ENCODE peak calls at places on chromosomes 2 and 18, in seven cellular contexts. G, Z, O, C, H, E and X are unnamed samples.

GRCh38 chr18:49949991-49950395 is 136.7 kb upstream of the ACAA2 start:
- DNase-seq in C (no peak), H (no peak), O (no peak), E (no peak), Z (no peak), G (no peak), X (no peak)

GRCh38 chr2:98269274-98269673 is 77.0 kb upstream of the CNGA3 start:
- DNase-seq in C (no peak), Z (peak), E (peak), G (peak), O (peak), H (no peak), X (peak)

GRCh38 chr18:62814114-62814759 is 98.9 kb downstream of the PHLPP1 start:
- DNase-seq in E (no peak), H (no peak), G (no peak), C (no peak), Z (no peak), O (no peak), X (no peak)

GRCh38 chr2:12453731-12454130 is 263.0 kb upstream of the TRIB2 start:
- DNase-seq in C (no peak), E (no peak), Z (no peak), G (no peak), O (no peak), H (no peak), X (no peak)

GRCh38 chr2:143087033-143087432 is 42.2 kb upstream of the ARHGAP15 start:
- DNase-seq in Z (peak), G (no peak), E (no peak), H (no peak), C (no peak), O (no peak), X (peak)

GRCh38 chr2:191302459-191303155 is 57.4 kb downstream of the MYO1B start:
- DNase-seq in H (no peak), Z (peak), C (peak), G (peak), O (no peak), E (no peak), X (peak)

GRCh38 chr2:118442949-118443348 is 354.7 kb downstream of the INSIG2 start:
- DNase-seq in C (no peak), E (no peak), Z (no peak), H (no peak), G (no peak), O (no peak), X (no peak)

GRCh38 chr18:76558881-76559667 is 64.0 kb upstream of the ZNF516 start:
- DNase-seq in G (no peak), E (no peak), H (no peak), C (no peak), Z (no peak), O (peak), X (peak)

GRCh38 chr2:79259296-79259695 is 99.7 kb upstream of the REG3A start:
- DNase-seq in E (no peak), G (no peak), H (no peak), O (no peak), Z (no peak), C (no peak), X (no peak)

GRCh38 chr2:173410579-173410978 is 55.9 kb downstream of the CDCA7 start:
- DNase-seq in C (no peak), Z (no peak), E (peak), O (no peak), G (no peak), H (no peak), X (no peak)

GRCh38 chr2:166179201-166179600 is 51.4 kb upstream of the SCN1A start:
- DNase-seq in H (no peak), Z (no peak), C (no peak), G (peak), E (peak), O (no peak), X (peak)
- TF ChIP-seq CTCF in H (no peak), Z (no peak), C (no peak), G (peak), E (peak), O (no peak), X (peak)

DNA sequence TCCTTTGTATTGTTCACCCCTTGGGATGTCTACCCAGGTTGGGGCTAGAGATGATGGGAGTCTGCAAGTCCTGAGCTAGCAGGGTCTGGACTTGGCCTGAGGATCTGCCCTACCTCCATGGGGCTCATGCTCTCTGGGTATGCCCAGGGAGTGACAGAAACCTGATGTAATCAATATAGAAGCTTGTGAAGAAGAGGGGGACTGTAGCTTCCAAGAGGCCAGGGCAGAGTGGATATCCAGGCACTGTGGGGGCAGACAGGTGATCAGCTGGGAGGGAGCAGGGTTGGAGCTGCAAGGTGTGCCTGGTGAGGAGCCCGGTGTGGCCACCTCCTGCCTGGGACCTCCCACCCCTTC is 164.2 kb downstream of the CTIF start:
- DNase-seq in H (no peak), E (no peak), C (no peak), O (no peak), Z (no peak), G (no peak), X (no peak)
- TF ChIP-seq CTCF in H (no peak), E (no peak), C (no peak), O (no peak), Z (no peak), G (no peak), X (no peak)

DNA sequence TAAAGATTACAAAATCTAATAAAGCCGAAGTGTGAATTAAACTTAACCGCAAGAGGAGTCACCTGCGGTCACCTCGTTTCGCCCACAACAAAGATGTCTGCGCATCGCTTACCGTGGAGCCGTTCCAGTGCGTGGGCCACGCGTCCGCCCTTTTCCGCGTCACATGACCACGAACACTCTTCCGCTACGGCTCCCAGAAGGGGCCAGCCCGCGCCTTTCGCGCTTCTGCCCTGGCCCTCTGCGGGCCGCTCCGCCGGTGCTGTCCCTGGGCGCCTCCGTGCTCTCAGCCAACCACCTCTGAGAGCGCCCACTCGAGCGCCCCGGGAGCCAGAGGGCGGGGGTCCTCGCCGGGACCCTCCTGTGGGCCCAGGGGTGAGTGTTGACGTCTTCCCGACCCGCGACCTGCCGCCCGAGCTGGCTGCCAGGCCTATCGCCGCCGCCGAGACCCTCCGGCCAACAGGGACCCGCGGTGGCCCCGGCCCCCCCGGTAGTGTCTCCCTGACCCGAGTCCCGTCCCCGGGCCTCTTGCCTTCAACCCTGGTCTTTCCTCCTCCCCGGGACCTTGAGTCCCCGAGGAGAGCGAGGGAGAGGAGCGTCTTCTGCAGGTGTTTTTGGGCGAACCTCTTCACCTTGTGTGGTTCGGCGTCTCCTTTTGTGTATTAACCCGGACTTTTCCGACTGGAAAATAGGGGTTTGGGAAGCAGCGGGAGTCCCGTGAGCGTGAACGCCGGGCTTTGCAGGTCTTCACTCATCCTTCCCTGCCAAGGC is at the start of gene MFF:
- DNase-seq in G (peak), C (peak), O (peak), H (peak), Z (peak), E (peak), X (peak)
- TF ChIP-seq CTCF in G (peak), C (peak), O (no peak), H (peak), Z (peak), E (peak), X (no peak)

GRCh38 chr2:38534746-38535403 is 67.9 kb downstream of the HNRNPLL start:
- DNase-seq in Z (no peak), H (no peak), E (no peak), C (no peak), G (no peak), O (peak), X (peak)
- TF ChIP-seq CTCF in Z (no peak), H (no peak), E (no peak), C (no peak), G (no peak), O (no peak), X (no peak)

GRCh38 chr2:128451636-128452411 is 133.2 kb upstream of the HS6ST1 start:
- DNase-seq in E (no peak), G (no peak), Z (no peak), O (peak), C (no peak), H (no peak), X (no peak)
- TF ChIP-seq CTCF in E (no peak), G (no peak), Z (no peak), O (no peak), C (no peak), H (no peak), X (no peak)

GRCh38 chr18:74496508-74497307 is 545 bp downstream of the CNDP2 start:
- DNase-seq in G (peak), O (peak), E (peak), C (peak), H (peak), Z (peak), X (peak)
- TF ChIP-seq CTCF in G (no peak), O (no peak), E (peak), C (no peak), H (no peak), Z (peak), X (no peak)